ENCODE peak calls at places on chromosomes 1 and 21, in ten cellular contexts. One of them, this sample, is unnamed.

GRCh38 chr21:44272231-44272858 is 10.6 kb upstream of the DNMT3L start:
- DNase-seq in uterus: no peak
- DNase-seq in glutamatergic neuron: peak
- DNase-seq in dorsolateral prefrontal cortex: no peak
- DNase-seq in cardiac fibroblast: no peak
- DNase-seq in ovary: no peak
- DNase-seq in B cell: no peak
- DNase-seq in kidney: peak
- DNase-seq in A549: no peak
- DNase-seq in neural crest cell: no peak
- DNase-seq in this sample: no peak

GRCh38 chr1:31618916-31619846 is 1.7 kb downstream of the HCRTR1 start:
- DNase-seq in uterus: no peak
- DNase-seq in glutamatergic neuron: no peak
- DNase-seq in dorsolateral prefrontal cortex: no peak
- DNase-seq in cardiac fibroblast: no peak
- DNase-seq in ovary: no peak
- DNase-seq in B cell: no peak
- DNase-seq in kidney: no peak
- DNase-seq in A549: no peak
- DNase-seq in neural crest cell: no peak
- DNase-seq in this sample: no peak

GRCh38 chr1:41221995-41222991 is 19.8 kb downstream of the SCMH1 start:
- DNase-seq in uterus: no peak
- DNase-seq in glutamatergic neuron: no peak
- DNase-seq in dorsolateral prefrontal cortex: no peak
- DNase-seq in cardiac fibroblast: peak
- DNase-seq in ovary: no peak
- DNase-seq in B cell: no peak
- DNase-seq in kidney: no peak
- DNase-seq in A549: no peak
- DNase-seq in neural crest cell: no peak
- DNase-seq in this sample: no peak

GRCh38 chr1:178101654-178102053 is 7.8 kb downstream of the RASAL2 start:
- DNase-seq in uterus: no peak
- DNase-seq in glutamatergic neuron: no peak
- DNase-seq in dorsolateral prefrontal cortex: no peak
- DNase-seq in cardiac fibroblast: peak
- DNase-seq in ovary: no peak
- DNase-seq in B cell: no peak
- DNase-seq in kidney: no peak
- DNase-seq in A549: no peak
- DNase-seq in neural crest cell: no peak
- DNase-seq in this sample: no peak

GRCh38 chr1:116496380-116496779 is 74.4 kb downstream of the CD58 start:
- DNase-seq in uterus: no peak
- DNase-seq in glutamatergic neuron: no peak
- DNase-seq in dorsolateral prefrontal cortex: no peak
- DNase-seq in cardiac fibroblast: peak
- DNase-seq in ovary: no peak
- DNase-seq in B cell: no peak
- DNase-seq in kidney: peak
- DNase-seq in A549: no peak
- DNase-seq in neural crest cell: no peak
- DNase-seq in this sample: peak

GRCh38 chr1:178938281-178938958 is 67.5 kb upstream of the ANGPTL1 start:
- DNase-seq in uterus: peak
- DNase-seq in glutamatergic neuron: no peak
- DNase-seq in dorsolateral prefrontal cortex: no peak
- DNase-seq in cardiac fibroblast: no peak
- DNase-seq in ovary: peak
- DNase-seq in B cell: no peak
- DNase-seq in kidney: no peak
- DNase-seq in A549: no peak
- DNase-seq in neural crest cell: no peak
- DNase-seq in this sample: no peak

GRCh38 chr1:70331962-70332361 is 22.6 kb downstream of the ANKRD13C start:
- DNase-seq in uterus: no peak
- DNase-seq in glutamatergic neuron: no peak
- DNase-seq in dorsolateral prefrontal cortex: no peak
- DNase-seq in cardiac fibroblast: peak
- DNase-seq in ovary: no peak
- DNase-seq in B cell: no peak
- DNase-seq in kidney: no peak
- DNase-seq in A549: no peak
- DNase-seq in neural crest cell: no peak
- DNase-seq in this sample: no peak

GRCh38 chr1:29711582-29712274 is 475.4 kb downstream of the PTPRU start:
- DNase-seq in uterus: no peak
- DNase-seq in glutamatergic neuron: no peak
- DNase-seq in dorsolateral prefrontal cortex: no peak
- DNase-seq in cardiac fibroblast: peak
- DNase-seq in ovary: no peak
- DNase-seq in B cell: no peak
- DNase-seq in kidney: no peak
- DNase-seq in A549: no peak
- DNase-seq in neural crest cell: no peak
- DNase-seq in this sample: peak

GRCh38 chr1:185894806-185895205 is 160.6 kb downstream of the HMCN1 start:
- DNase-seq in uterus: no peak
- DNase-seq in glutamatergic neuron: no peak
- DNase-seq in dorsolateral prefrontal cortex: no peak
- DNase-seq in cardiac fibroblast: peak
- DNase-seq in ovary: no peak
- DNase-seq in B cell: no peak
- DNase-seq in kidney: no peak
- DNase-seq in A549: no peak
- DNase-seq in neural crest cell: no peak
- DNase-seq in this sample: no peak

GRCh38 chr1:7648761-7649384 is 122.2 kb upstream of the VAMP3 start:
- DNase-seq in uterus: peak
- DNase-seq in glutamatergic neuron: no peak
- DNase-seq in dorsolateral prefrontal cortex: no peak
- DNase-seq in cardiac fibroblast: no peak
- DNase-seq in ovary: no peak
- DNase-seq in B cell: no peak
- DNase-seq in kidney: no peak
- DNase-seq in A549: no peak
- DNase-seq in neural crest cell: no peak
- DNase-seq in this sample: peak
- TF ChIP-seq CTCF in uterus: no peak
- TF ChIP-seq CTCF in glutamatergic neuron: no peak
- TF ChIP-seq CTCF in dorsolateral prefrontal cortex: no peak
- TF ChIP-seq CTCF in cardiac fibroblast: no peak
- TF ChIP-seq CTCF in ovary: no peak
- TF ChIP-seq CTCF in B cell: no peak
- TF ChIP-seq CTCF in kidney: no peak
- TF ChIP-seq CTCF in A549: no peak
- TF ChIP-seq CTCF in neural crest cell: no peak
- TF ChIP-seq CTCF in this sample: no peak

GRCh38 chr1:155912056-155912536 is 947 bp upstream of the RIT1 start:
- DNase-seq in uterus: no peak
- DNase-seq in glutamatergic neuron: no peak
- DNase-seq in dorsolateral prefrontal cortex: no peak
- DNase-seq in cardiac fibroblast: no peak
- DNase-seq in ovary: no peak
- DNase-seq in B cell: no peak
- DNase-seq in kidney: no peak
- DNase-seq in A549: no peak
- DNase-seq in neural crest cell: no peak
- DNase-seq in this sample: no peak

GRCh38 chr1:155909894-155910293 is 1.3 kb downstream of the RIT1 start:
- DNase-seq in uterus: no peak
- DNase-seq in glutamatergic neuron: no peak
- DNase-seq in dorsolateral prefrontal cortex: no peak
- DNase-seq in cardiac fibroblast: peak
- DNase-seq in ovary: no peak
- DNase-seq in B cell: peak
- DNase-seq in kidney: no peak
- DNase-seq in A549: no peak
- DNase-seq in neural crest cell: no peak
- DNase-seq in this sample: peak

GRCh38 chr1:155913969-155914757 is 3.0 kb upstream of the RIT1 start:
- DNase-seq in uterus: no peak
- DNase-seq in glutamatergic neuron: no peak
- DNase-seq in dorsolateral prefrontal cortex: no peak
- DNase-seq in cardiac fibroblast: no peak
- DNase-seq in ovary: no peak
- DNase-seq in B cell: no peak
- DNase-seq in kidney: no peak
- DNase-seq in A549: no peak
- DNase-seq in neural crest cell: no peak
- DNase-seq in this sample: peak

GRCh38 chr1:155911156-155912055 is at the start of gene RIT1:
- DNase-seq in uterus: peak
- DNase-seq in glutamatergic neuron: peak
- DNase-seq in dorsolateral prefrontal cortex: peak
- DNase-seq in cardiac fibroblast: peak
- DNase-seq in ovary: peak
- DNase-seq in B cell: peak
- DNase-seq in kidney: peak
- DNase-seq in A549: peak
- DNase-seq in neural crest cell: peak
- DNase-seq in this sample: peak

GRCh38 chr1:155910621-155911121 is 478 bp downstream of the RIT1 start:
- DNase-seq in uterus: peak
- DNase-seq in glutamatergic neuron: peak
- DNase-seq in dorsolateral prefrontal cortex: no peak
- DNase-seq in cardiac fibroblast: peak
- DNase-seq in ovary: peak
- DNase-seq in B cell: peak
- DNase-seq in kidney: no peak
- DNase-seq in A549: no peak
- DNase-seq in neural crest cell: peak
- DNase-seq in this sample: peak
- TF ChIP-seq CTCF in uterus: no peak
- TF ChIP-seq CTCF in glutamatergic neuron: no peak
- TF ChIP-seq CTCF in dorsolateral prefrontal cortex: no peak
- TF ChIP-seq CTCF in cardiac fibroblast: no peak
- TF ChIP-seq CTCF in ovary: no peak
- TF ChIP-seq CTCF in B cell: no peak
- TF ChIP-seq CTCF in kidney: no peak
- TF ChIP-seq CTCF in A549: no peak
- TF ChIP-seq CTCF in neural crest cell: no peak
- TF ChIP-seq CTCF in this sample: peak

DNA sequence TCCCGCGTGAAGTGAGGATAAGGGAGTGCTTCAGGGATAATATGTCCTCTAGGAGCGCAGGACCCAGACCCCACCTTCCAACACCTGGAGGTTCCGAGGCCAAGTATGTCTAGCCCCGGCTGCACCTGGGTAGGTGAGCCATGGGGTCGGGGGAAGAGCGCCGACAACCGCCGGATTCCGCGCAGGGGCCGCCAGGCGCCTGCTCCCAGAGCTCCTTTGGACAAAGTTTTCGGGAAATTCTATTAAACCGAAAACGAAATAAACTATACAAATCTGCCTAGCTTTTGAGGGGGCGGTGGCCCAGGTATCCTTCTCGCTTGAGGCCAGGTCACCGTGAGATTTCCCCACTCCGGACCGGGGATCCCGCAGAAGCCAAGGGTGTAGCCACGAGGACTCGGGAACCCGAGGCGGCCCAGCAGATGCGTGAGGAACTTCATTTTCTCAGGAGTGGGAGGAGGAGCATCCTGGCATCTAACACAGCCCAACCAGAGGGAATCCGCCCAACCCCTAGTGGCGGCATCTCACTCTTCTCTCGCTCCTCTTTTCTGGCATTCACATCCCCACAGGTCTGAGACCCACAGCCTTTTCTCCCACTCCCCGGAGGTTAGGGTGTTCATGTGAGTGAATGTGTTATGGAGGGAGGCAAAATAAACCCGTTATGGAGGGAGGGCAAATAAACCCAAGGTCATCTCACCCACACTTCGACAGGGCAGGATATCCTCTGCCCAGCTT is 2.3 kb upstream of the DMRTA2 start:
- DNase-seq in uterus: no peak
- DNase-seq in glutamatergic neuron: no peak
- DNase-seq in dorsolateral prefrontal cortex: no peak
- DNase-seq in cardiac fibroblast: no peak
- DNase-seq in ovary: no peak
- DNase-seq in B cell: peak
- DNase-seq in kidney: no peak
- DNase-seq in A549: peak
- DNase-seq in neural crest cell: no peak
- DNase-seq in this sample: no peak
- TF ChIP-seq CTCF in uterus: no peak
- TF ChIP-seq CTCF in glutamatergic neuron: no peak
- TF ChIP-seq CTCF in dorsolateral prefrontal cortex: no peak
- TF ChIP-seq CTCF in cardiac fibroblast: no peak
- TF ChIP-seq CTCF in ovary: no peak
- TF ChIP-seq CTCF in B cell: no peak
- TF ChIP-seq CTCF in kidney: no peak
- TF ChIP-seq CTCF in A549: no peak
- TF ChIP-seq CTCF in neural crest cell: peak
- TF ChIP-seq CTCF in this sample: no peak

GRCh38 chr1:240139511-240139910 is 47.8 kb downstream of the FMN2 start:
- DNase-seq in uterus: no peak
- DNase-seq in glutamatergic neuron: no peak
- DNase-seq in dorsolateral prefrontal cortex: no peak
- DNase-seq in cardiac fibroblast: no peak
- DNase-seq in ovary: no peak
- DNase-seq in B cell: no peak
- DNase-seq in kidney: no peak
- DNase-seq in A549: no peak
- DNase-seq in neural crest cell: no peak
- DNase-seq in this sample: no peak

GRCh38 chr1:240134596-240134995 is 42.9 kb downstream of the FMN2 start:
- DNase-seq in uterus: no peak
- DNase-seq in glutamatergic neuron: no peak
- DNase-seq in dorsolateral prefrontal cortex: no peak
- DNase-seq in cardiac fibroblast: no peak
- DNase-seq in ovary: no peak
- DNase-seq in B cell: no peak
- DNase-seq in kidney: no peak
- DNase-seq in A549: no peak
- DNase-seq in neural crest cell: no peak
- DNase-seq in this sample: peak

GRCh38 chr1:240136402-240136801 is 44.7 kb downstream of the FMN2 start:
- DNase-seq in uterus: no peak
- DNase-seq in glutamatergic neuron: no peak
- DNase-seq in dorsolateral prefrontal cortex: no peak
- DNase-seq in cardiac fibroblast: no peak
- DNase-seq in ovary: no peak
- DNase-seq in B cell: no peak
- DNase-seq in kidney: no peak
- DNase-seq in A549: no peak
- DNase-seq in neural crest cell: no peak
- DNase-seq in this sample: peak

GRCh38 chr1:240134113-240134512 is 42.4 kb downstream of the FMN2 start:
- DNase-seq in uterus: no peak
- DNase-seq in glutamatergic neuron: no peak
- DNase-seq in dorsolateral prefrontal cortex: no peak
- DNase-seq in cardiac fibroblast: no peak
- DNase-seq in ovary: no peak
- DNase-seq in B cell: no peak
- DNase-seq in kidney: no peak
- DNase-seq in A549: no peak
- DNase-seq in neural crest cell: no peak
- DNase-seq in this sample: no peak

DNA sequence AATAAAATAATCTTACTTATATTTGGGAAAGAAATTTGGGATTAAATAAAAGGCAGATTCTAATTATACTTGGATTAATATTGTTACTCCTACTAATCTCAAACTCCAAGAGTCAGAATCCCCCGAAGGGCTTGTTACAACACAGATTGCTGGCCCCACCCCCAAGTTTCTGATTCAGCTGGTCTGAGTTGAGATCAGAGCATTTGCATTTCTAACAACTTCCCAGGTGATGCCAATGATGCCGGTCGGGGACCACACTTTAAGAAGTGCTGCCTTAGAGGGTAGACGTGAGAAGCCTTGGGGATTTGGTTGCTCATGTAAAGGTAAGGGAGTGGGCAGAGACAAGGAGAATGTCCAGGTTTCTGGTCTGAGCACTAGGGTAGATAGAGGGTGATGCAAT is 47.2 kb downstream of the FMN2 start:
- DNase-seq in uterus: no peak
- DNase-seq in glutamatergic neuron: no peak
- DNase-seq in dorsolateral prefrontal cortex: no peak
- DNase-seq in cardiac fibroblast: no peak
- DNase-seq in ovary: no peak
- DNase-seq in B cell: no peak
- DNase-seq in kidney: no peak
- DNase-seq in A549: no peak
- DNase-seq in neural crest cell: no peak
- DNase-seq in this sample: no peak
- TF ChIP-seq CTCF in uterus: no peak
- TF ChIP-seq CTCF in glutamatergic neuron: no peak
- TF ChIP-seq CTCF in dorsolateral prefrontal cortex: no peak
- TF ChIP-seq CTCF in cardiac fibroblast: no peak
- TF ChIP-seq CTCF in ovary: no peak
- TF ChIP-seq CTCF in B cell: no peak
- TF ChIP-seq CTCF in kidney: no peak
- TF ChIP-seq CTCF in A549: no peak
- TF ChIP-seq CTCF in neural crest cell: no peak
- TF ChIP-seq CTCF in this sample: no peak